ENCODE peak calls at places on chromosomes 2 and 18, in five cellular contexts. One of them, this sample, is unnamed.
A peak's percentile ranks its signal among the peaks of the same experiment; 100 is the strongest.

GRCh38 chr18:59493019-59493418 is 134.0 kb upstream of the LMAN1 start:
- DNase-seq in AG08395: no peak
- DNase-seq in AG08396: no peak
- DNase-seq in psoas muscle: no peak
- DNase-seq in NCI-H1105: no peak
- DNase-seq in this sample: no peak

GRCh38 chr2:26043862-26044736 is 10.2 kb downstream of the RAB10 start:
- DNase-seq in AG08395: no peak
- DNase-seq in AG08396: no peak
- DNase-seq in psoas muscle: peak; percentile 60
- DNase-seq in NCI-H1105: no peak
- DNase-seq in this sample: no peak

GRCh38 chr2:141666191-141666590 is 464.6 kb downstream of the LRP1B start:
- DNase-seq in AG08395: no peak
- DNase-seq in AG08396: no peak
- DNase-seq in psoas muscle: no peak
- DNase-seq in NCI-H1105: no peak
- DNase-seq in this sample: no peak

GRCh38 chr18:26526128-26526965 is 22.0 kb downstream of the KCTD1 start:
- DNase-seq in AG08395: no peak
- DNase-seq in AG08396: no peak
- DNase-seq in psoas muscle: no peak
- DNase-seq in NCI-H1105: no peak
- DNase-seq in this sample: no peak

GRCh38 chr2:178592655-178593054 is 112.4 kb downstream of the PLEKHA3 start:
- DNase-seq in AG08395: no peak
- DNase-seq in AG08396: no peak
- DNase-seq in psoas muscle: no peak
- DNase-seq in NCI-H1105: no peak
- DNase-seq in this sample: no peak

GRCh38 chr2:163441603-163442002 is 294.2 kb downstream of the FIGN start:
- DNase-seq in AG08395: no peak
- DNase-seq in AG08396: no peak
- DNase-seq in psoas muscle: no peak
- DNase-seq in NCI-H1105: no peak
- DNase-seq in this sample: no peak

GRCh38 chr2:64025741-64026140 is 6.5 kb upstream of the VPS54 start:
- DNase-seq in AG08395: no peak
- DNase-seq in AG08396: no peak
- DNase-seq in psoas muscle: no peak
- DNase-seq in NCI-H1105: no peak
- DNase-seq in this sample: no peak

GRCh38 chr2:213227458-213227857 is 56.8 kb upstream of the SPAG16 start:
- DNase-seq in AG08395: no peak
- DNase-seq in AG08396: no peak
- DNase-seq in psoas muscle: no peak
- DNase-seq in NCI-H1105: no peak
- DNase-seq in this sample: no peak

GRCh38 chr2:14907014-14907612 is 274.6 kb downstream of the LRATD1 start:
- DNase-seq in AG08395: peak; percentile 20
- DNase-seq in AG08396: no peak
- DNase-seq in psoas muscle: no peak
- DNase-seq in NCI-H1105: no peak
- DNase-seq in this sample: no peak

GRCh38 chr2:10411557-10411956 is 36.6 kb downstream of the ODC1 start:
- DNase-seq in AG08395: no peak
- DNase-seq in AG08396: no peak
- DNase-seq in psoas muscle: no peak
- DNase-seq in NCI-H1105: no peak
- DNase-seq in this sample: no peak

GRCh38 chr2:152344561-152345195 is 9.7 kb downstream of the FMNL2 start:
- DNase-seq in AG08395: no peak
- DNase-seq in AG08396: no peak
- DNase-seq in psoas muscle: no peak
- DNase-seq in NCI-H1105: peak; percentile 16
- DNase-seq in this sample: no peak

GRCh38 chr18:78576967-78577366 is 402.7 kb upstream of the SALL3 start:
- DNase-seq in AG08395: no peak
- DNase-seq in AG08396: no peak
- DNase-seq in psoas muscle: no peak
- DNase-seq in NCI-H1105: no peak
- DNase-seq in this sample: no peak

GRCh38 chr2:164288235-164288634 is 333.0 kb downstream of the GRB14 start:
- DNase-seq in AG08395: no peak
- DNase-seq in AG08396: no peak
- DNase-seq in psoas muscle: no peak
- DNase-seq in NCI-H1105: no peak
- DNase-seq in this sample: no peak

GRCh38 chr2:9199716-9200633 is 6.6 kb upstream of the ASAP2 start:
- DNase-seq in AG08395: peak; percentile 54
- DNase-seq in AG08396: no peak
- DNase-seq in psoas muscle: no peak
- DNase-seq in NCI-H1105: no peak
- DNase-seq in this sample: no peak

GRCh38 chr2:72938455-72938854 is 21.1 kb downstream of the EMX1 start:
- DNase-seq in AG08395: no peak
- DNase-seq in AG08396: no peak
- DNase-seq in psoas muscle: no peak
- DNase-seq in NCI-H1105: no peak
- DNase-seq in this sample: no peak

GRCh38 chr2:131543385-131543891 is 15.8 kb downstream of the CCDC74A start:
- DNase-seq in AG08395: no peak
- DNase-seq in AG08396: no peak
- DNase-seq in psoas muscle: no peak
- DNase-seq in NCI-H1105: no peak
- DNase-seq in this sample: no peak

GRCh38 chr2:77387324-77387723 is 134.9 kb downstream of the LRRTM4 start:
- DNase-seq in AG08395: no peak
- DNase-seq in AG08396: no peak
- DNase-seq in psoas muscle: no peak
- DNase-seq in NCI-H1105: no peak
- DNase-seq in this sample: no peak

GRCh38 chr2:11750422-11750821 is 4.0 kb downstream of the LPIN1 start:
- DNase-seq in AG08395: no peak
- DNase-seq in AG08396: no peak
- DNase-seq in psoas muscle: no peak
- DNase-seq in NCI-H1105: no peak
- DNase-seq in this sample: no peak

GRCh38 chr2:38438536-38439225 is 61.6 kb upstream of the ATL2 start:
- DNase-seq in AG08395: no peak
- DNase-seq in AG08396: no peak
- DNase-seq in psoas muscle: no peak
- DNase-seq in NCI-H1105: no peak
- DNase-seq in this sample: no peak

GRCh38 chr2:242031481-242032019 is 162.0 kb downstream of the RTP5 start:
- DNase-seq in AG08395: peak; percentile 87
- DNase-seq in AG08396: peak; percentile 83
- DNase-seq in psoas muscle: no peak
- DNase-seq in NCI-H1105: no peak
- DNase-seq in this sample: no peak

GRCh38 chr2:28976584-28976983 is 4.5 kb upstream of the TOGARAM2 start:
- DNase-seq in AG08395: peak; percentile 24
- DNase-seq in AG08396: peak; percentile 47
- DNase-seq in psoas muscle: no peak
- DNase-seq in NCI-H1105: no peak
- DNase-seq in this sample: no peak

GRCh38 chr2:62297642-62298010 is 101.7 kb downstream of the B3GNT2 start:
- DNase-seq in AG08395: no peak
- DNase-seq in AG08396: no peak
- DNase-seq in psoas muscle: no peak
- DNase-seq in NCI-H1105: no peak
- DNase-seq in this sample: no peak

GRCh38 chr2:168853471-168853870 is 36.8 kb downstream of the SPC25 start:
- DNase-seq in AG08395: no peak
- DNase-seq in AG08396: no peak
- DNase-seq in psoas muscle: no peak
- DNase-seq in NCI-H1105: no peak
- DNase-seq in this sample: no peak

GRCh38 chr2:28292491-28292890 is 100.2 kb upstream of the FOSL2 start:
- DNase-seq in AG08395: no peak
- DNase-seq in AG08396: no peak
- DNase-seq in psoas muscle: no peak
- DNase-seq in NCI-H1105: no peak
- DNase-seq in this sample: no peak

GRCh38 chr2:167599228-167599627 is 648.2 kb downstream of the STK39 start:
- DNase-seq in AG08395: no peak
- DNase-seq in AG08396: no peak
- DNase-seq in psoas muscle: no peak
- DNase-seq in NCI-H1105: no peak
- DNase-seq in this sample: no peak

GRCh38 chr18:45353530-45353929 is 261.7 kb upstream of the SLC14A2 start:
- DNase-seq in AG08395: peak; percentile 38
- DNase-seq in AG08396: no peak
- DNase-seq in psoas muscle: no peak
- DNase-seq in NCI-H1105: no peak
- DNase-seq in this sample: no peak